ENCODE peak calls at places on chromosomes 2 and 18, in six cellular contexts. O is left cardiac atrium; P is T-cell; R is BJ; Y is islet precursor cell; B is CD8-positive, alpha-beta memory T cell. J is an unnamed sample.

GRCh38 chr2:158095269-158095668 is 6.4 kb upstream of the UPP2 start:
- DNase-seq in O (no peak), P (no peak), R (no peak), Y (no peak), B (no peak), J (no peak)

GRCh38 chr2:240921319-240922233 is 15.4 kb downstream of the CROCC2 start:
- DNase-seq in O (peak; percentile 77), P (no peak), R (peak; percentile 78), Y (peak; percentile 35), B (no peak), J (no peak)

GRCh38 chr18:62505669-62506494 is 16.9 kb upstream of the ZCCHC2 start:
- DNase-seq in O (no peak), P (peak; percentile 23), R (no peak), Y (no peak), B (peak; percentile 34), J (peak; percentile 7)

GRCh38 chr2:23630111-23630480 is 245.1 kb downstream of the KLHL29 start:
- DNase-seq in O (no peak), P (no peak), R (no peak), Y (no peak), B (no peak), J (no peak)

GRCh38 chr2:30410217-30410616 is 36.8 kb upstream of the LCLAT1 start:
- DNase-seq in O (no peak), P (no peak), R (no peak), Y (peak; percentile 78), B (no peak), J (peak; percentile 1)

GRCh38 chr2:88950010-88950409 is 258.5 kb downstream of the RPIA start:
- DNase-seq in O (no peak), P (no peak), R (no peak), Y (no peak), B (no peak), J (no peak)

GRCh38 chr2:128584296-128584900 is 265.7 kb upstream of the HS6ST1 start:
- DNase-seq in O (no peak), P (no peak), R (peak; percentile 84), Y (no peak), B (no peak), J (no peak)

GRCh38 chr2:104790100-104790811 is 63.7 kb upstream of the POU3F3 start:
- DNase-seq in O (peak; percentile 41), P (no peak), R (no peak), Y (no peak), B (no peak), J (no peak)

GRCh38 chr2:136764397-136765255 is 719 bp upstream of the THSD7B start:
- DNase-seq in O (no peak), P (no peak), R (no peak), Y (peak; percentile 73), B (no peak), J (no peak)

GRCh38 chr2:235026649-235027557 is 75.1 kb downstream of the SH3BP4 start:
- DNase-seq in O (peak; percentile 73), P (no peak), R (no peak), Y (no peak), B (no peak), J (no peak)

GRCh38 chr2:189143930-189144329 is 35.6 kb downstream of the COL5A2 start:
- DNase-seq in O (no peak), P (no peak), R (peak; percentile 81), Y (no peak), B (no peak), J (no peak)

GRCh38 chr2:126914811-126915500 is 16.3 kb downstream of the TEX51 start:
- DNase-seq in O (no peak), P (no peak), R (no peak), Y (no peak), B (no peak), J (no peak)

GRCh38 chr2:191247381-191248057 is 2.3 kb downstream of the MYO1B start:
- DNase-seq in O (no peak), P (no peak), R (peak; percentile 76), Y (peak; percentile 98), B (no peak), J (no peak)

GRCh38 chr2:23828256-23828980 is 98.5 kb downstream of the ATAD2B start:
- DNase-seq in O (no peak), P (no peak), R (no peak), Y (no peak), B (no peak), J (no peak)

GRCh38 chr18:9684901-9685738 is 23.0 kb upstream of the RAB31 start:
- DNase-seq in O (peak; percentile 65), P (no peak), R (peak; percentile 31), Y (no peak), B (no peak), J (no peak)

GRCh38 chr2:241558532-241559488 is at the start of gene BOK:
- DNase-seq in O (peak; percentile 78), P (no peak), R (no peak), Y (peak; percentile 90), B (no peak), J (no peak)

GRCh38 chr2:96540136-96540535 is 3.6 kb downstream of the ARID5A start:
- DNase-seq in O (no peak), P (no peak), R (peak; percentile 64), Y (peak; percentile 78), B (no peak), J (no peak)

GRCh38 chr2:146982393-146982846 is 862.4 kb upstream of the ACVR2A start:
- DNase-seq in O (peak; percentile 28), P (no peak), R (peak; percentile 69), Y (no peak), B (no peak), J (no peak)

GRCh38 chr18:52254367-52254766 is 85.6 kb upstream of the DCC start:
- DNase-seq in O (no peak), P (no peak), R (no peak), Y (no peak), B (no peak), J (no peak)

GRCh38 chr2:237581751-237582746 is 8.5 kb downstream of the RAB17 start:
- DNase-seq in O (peak; percentile 79), P (no peak), R (no peak), Y (peak; percentile 83), B (peak; percentile 10), J (no peak)

GRCh38 chr2:207311316-207312005 is 145.7 kb upstream of the KLF7 start:
- DNase-seq in O (peak; percentile 45), P (no peak), R (peak; percentile 83), Y (peak; percentile 93), B (no peak), J (peak; percentile 80)

GRCh38 chr2:9071032-9071431 is 67.5 kb upstream of the MBOAT2 start:
- DNase-seq in O (no peak), P (no peak), R (peak; percentile 21), Y (peak; percentile 95), B (no peak), J (peak; percentile 5)

GRCh38 chr2:80256396-80257167 is 48.0 kb downstream of the LRRTM1 start:
- DNase-seq in O (no peak), P (no peak), R (no peak), Y (no peak), B (no peak), J (no peak)

GRCh38 chr2:43312751-43313641 is 86.6 kb upstream of the ZFP36L2 start:
- DNase-seq in O (no peak), P (no peak), R (peak; percentile 87), Y (no peak), B (no peak), J (no peak)

GRCh38 chr18:79479114-79479760 is 83.5 kb downstream of the NFATC1 start:
- DNase-seq in O (peak; percentile 12), P (no peak), R (no peak), Y (peak; percentile 52), B (no peak), J (no peak)

J was measured in NK-92 treated with Interleukin-12 subunit alpha and Interleukin-12 subunit beta, amount 100 ng/mL, for 24 hours.